ENCODE peak calls at places on chromosome 5, in nine cellular contexts. O is substantia nigra; C is WTC11; D is stimulated activated CD4-positive, alpha-beta T cell treated with anti-CD3 and anti-CD28 coated beads, Interleukin-2, amount 100 ng/mL, for 24 hours; L is hepatocyte; B is brain microvascular endothelial cell; F is AG10803; S is fibroblast of pulmonary artery; Q is central memory CD4-positive, alpha-beta T cell. J is an unnamed sample.

GRCh38 chr5:8461543-8461942 is 592.6 kb downstream of the MTRR start:
- DNase-seq in F (no peak), O (no peak), L (no peak), C (no peak), Q (no peak), B (no peak), S (no peak), D (no peak), J (no peak)

GRCh38 chr5:145495741-145496140 is 339.4 kb downstream of the PRELID2 start:
- DNase-seq in F (peak; percentile 76), D (no peak), O (no peak), B (peak; percentile 96), S (peak; percentile 87), L (peak; percentile 77), C (no peak), Q (no peak), J (peak; percentile 89)

GRCh38 chr5:415928-416635 is 26.9 kb upstream of the EXOC3 start:
- DNase-seq in O (no peak), L (no peak), Q (no peak), S (no peak), C (peak; percentile 18), B (no peak), D (no peak), F (no peak), J (no peak)

GRCh38 chr5:91312698-91313097 is 70.4 kb downstream of the ARRDC3 start:
- DNase-seq in S (peak; percentile 36), O (no peak), L (no peak), F (peak; percentile 25), C (no peak), D (no peak), B (no peak), Q (no peak), J (no peak)

GRCh38 chr5:98497391-98497790 is 276.1 kb upstream of the RGMB start:
- DNase-seq in D (no peak), C (no peak), B (no peak), Q (no peak), O (no peak), F (no peak), S (peak; percentile 1), L (no peak), J (no peak)

GRCh38 chr5:40736103-40736875 is 19.5 kb downstream of the TTC33 start:
- DNase-seq in D (no peak), S (peak; percentile 81), F (peak; percentile 54), C (no peak), B (peak; percentile 57), L (peak; percentile 57), Q (peak; percentile 52), O (no peak), J (peak; percentile 50)

GRCh38 chr5:166907314-166907713 is 1384.1 kb upstream of the WWC1 start:
- DNase-seq in Q (no peak), S (peak; percentile 75), C (no peak), L (no peak), D (no peak), B (no peak), O (no peak), F (no peak), J (no peak)

GRCh38 chr5:172959824-172960799 is 888 bp downstream of the RPL26L1 start:
- DNase-seq in L (no peak), Q (no peak), S (no peak), C (no peak), B (no peak), O (no peak), D (no peak), F (no peak), J (no peak)

GRCh38 chr5:10157085-10157669 is 92.5 kb downstream of the ATPSCKMT start:
- DNase-seq in B (no peak), O (no peak), D (no peak), Q (no peak), F (no peak), L (no peak), S (no peak), C (peak; percentile 45), J (no peak)

GRCh38 chr5:136836093-136836492 is 470.7 kb upstream of the TRPC7 start:
- DNase-seq in O (no peak), L (no peak), F (no peak), Q (no peak), D (no peak), C (no peak), B (no peak), S (no peak), J (no peak)

GRCh38 chr5:120507197-120507596 is 43.1 kb downstream of the PRR16 start:
- DNase-seq in B (no peak), L (no peak), Q (no peak), D (no peak), F (no peak), S (no peak), O (no peak), C (no peak), J (no peak)

GRCh38 chr5:77960863-77961396 is 184.8 kb upstream of the TBCA start:
- DNase-seq in S (no peak), F (no peak), D (no peak), Q (peak; percentile 46), O (no peak), C (no peak), B (no peak), L (no peak), J (no peak)

GRCh38 chr5:65184780-65185179 is 296.9 kb downstream of the ADAMTS6 start:
- DNase-seq in F (no peak), D (no peak), B (no peak), Q (no peak), C (no peak), O (no peak), S (no peak), L (peak; percentile 57), J (no peak)

J was measured in HCT116.